ENCODE peak calls at places on chromosomes 12 and 14, in five cellular contexts. Q is AG09319, Z is transverse colon, A is GM12864, T is GM20000. R is an unnamed sample.

GRCh38 chr12:31479516-31480210 is 111.3 kb downstream of the DENND5B start:
- DNase-seq in T (no peak), A (peak; percentile 15), Z (no peak), Q (no peak), R (no peak)

GRCh38 chr14:58832010-58832409 is 194.2 kb downstream of the DACT1 start:
- DNase-seq in A (no peak), T (no peak), Q (no peak), Z (peak; percentile 14), R (no peak)

GRCh38 chr12:98740751-98741150 is 95.7 kb downstream of the APAF1 start:
- DNase-seq in T (no peak), Z (no peak), Q (no peak), A (no peak), R (no peak)

GRCh38 chr12:21774358-21775129 is at the start of gene KCNJ8:
- DNase-seq in T (no peak), Q (no peak), A (no peak), Z (peak; percentile 36), R (peak; percentile 7)

GRCh38 chr12:72141381-72141780 is 130.8 kb upstream of the TRHDE start:
- DNase-seq in A (peak; percentile 25), Q (no peak), Z (no peak), T (peak; percentile 36), R (no peak)

GRCh38 chr14:44962573-44963528 is 861 bp downstream of the TOGARAM1 start:
- DNase-seq in T (no peak), A (no peak), Z (peak; percentile 54), Q (no peak), R (no peak)

GRCh38 chr14:37436519-37436918 is 158.5 kb downstream of the FOXA1 start:
- DNase-seq in Q (no peak), A (no peak), Z (no peak), T (no peak), R (no peak)

GRCh38 chr14:22838631-22839041 is 2.3 kb downstream of the MMP14 start:
- DNase-seq in T (peak; percentile 68), Q (no peak), A (no peak), Z (peak; percentile 25), R (no peak)

GRCh38 chr14:53881161-53881846 is 75.3 kb downstream of the BMP4 start:
- DNase-seq in Z (no peak), T (no peak), A (no peak), Q (peak; percentile 38), R (no peak)

GRCh38 chr14:100022772-100023451 is 42.3 kb upstream of the EVL start:
- DNase-seq in A (no peak), T (peak; percentile 23), Z (no peak), Q (no peak), R (no peak)

GRCh38 chr12:92144631-92145480 is 790 bp downstream of the BTG1 start:
- DNase-seq in A (no peak), Z (peak; percentile 71), T (no peak), Q (no peak), R (peak; percentile 62)

GRCh38 chr12:49534806-49535278 is 4.0 kb upstream of the KCNH3 start:
- DNase-seq in Q (no peak), T (no peak), Z (no peak), A (no peak), R (no peak)

GRCh38 chr14:95832012-95832411 is 44.6 kb upstream of the TUNAR start:
- DNase-seq in Q (no peak), T (no peak), Z (no peak), A (no peak), R (no peak)
- TF ChIP-seq CTCF in Q (no peak), T (no peak), Z (no peak), A (no peak), R (no peak)

GRCh38 chr12:124661382-124661781 is 94.0 kb upstream of the NCOR2 start:
- DNase-seq in T (no peak), A (no peak), Q (no peak), Z (no peak), R (no peak)
- TF ChIP-seq CTCF in T (no peak), A (no peak), Q (no peak), Z (no peak), R (no peak)

GRCh38 chr14:78029471-78030372 is 140.5 kb upstream of the NRXN3 start:
- DNase-seq in Z (no peak), Q (no peak), T (no peak), A (no peak), R (no peak)
- TF ChIP-seq CTCF in Z (no peak), Q (no peak), T (no peak), A (no peak), R (no peak)

DNA sequence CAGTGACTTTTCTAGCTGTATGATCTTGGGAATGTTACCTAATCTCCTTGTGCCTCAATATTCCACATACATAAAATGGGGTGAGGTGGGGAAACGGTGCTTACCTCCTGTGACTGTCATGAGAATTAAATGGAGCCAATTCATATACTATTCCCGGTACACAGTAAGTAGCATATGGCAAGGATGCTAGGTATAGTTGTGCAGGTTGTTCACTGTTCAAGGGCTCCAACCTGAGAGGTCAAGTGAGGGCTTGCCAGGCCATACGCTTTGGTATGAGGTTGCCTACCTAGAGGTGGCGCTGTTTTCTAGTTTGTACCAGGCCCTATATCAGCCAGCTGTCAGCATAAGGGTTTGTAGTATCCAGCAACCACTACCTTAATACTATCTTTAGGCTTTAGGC is 3.6 kb upstream of the BATF start:
- DNase-seq in T (peak; percentile 51), Z (no peak), A (peak; percentile 69), Q (no peak), R (peak; percentile 79)
- TF ChIP-seq CTCF in T (peak; percentile 55), Z (peak; percentile 32), A (peak; percentile 87), Q (peak; percentile 9), R (peak; percentile 67)

DNA sequence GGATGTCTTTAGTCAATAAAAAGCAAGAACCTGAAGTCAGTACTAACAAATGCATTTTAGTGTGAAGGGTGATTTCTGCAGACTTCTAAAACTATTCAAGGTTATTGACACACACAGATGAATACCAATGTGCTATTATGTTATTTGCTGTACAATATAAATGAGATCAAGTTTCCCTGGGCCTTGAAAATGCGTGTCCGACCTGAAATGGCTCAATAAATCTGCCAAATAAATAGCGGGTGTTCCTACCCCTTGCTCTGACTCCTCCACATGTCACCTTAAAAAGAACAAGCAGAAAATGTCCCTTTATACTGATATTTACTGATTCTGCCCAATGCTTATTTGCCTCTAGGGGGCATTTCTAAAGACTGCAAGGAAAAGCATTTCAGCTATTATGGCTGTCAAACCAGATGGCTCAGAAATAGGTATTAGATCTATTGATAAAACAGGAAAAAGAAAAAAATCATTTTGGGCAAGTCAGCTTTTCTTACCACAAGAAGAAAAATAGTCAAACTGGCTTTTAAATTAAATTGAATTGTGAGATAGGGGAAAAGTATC is 367.3 kb upstream of the KITLG start:
- DNase-seq in T (no peak), Q (no peak), Z (no peak), A (no peak), R (no peak)
- TF ChIP-seq CTCF in T (no peak), Q (no peak), Z (no peak), A (no peak), R (no peak)